ENCODE peak calls at places on chromosomes 5 and 9, in six cellular contexts. G is heart right ventricle, K is foreskin keratinocyte, B is heart left ventricle, P is mammary epithelial cell, R is GM12878. L is an unnamed sample.
A peak's percentile ranks its signal among the peaks of the same experiment; 100 is the strongest.

GRCh38 chr5:27458318-27458717 is 419.9 kb upstream of the CDH9 start:
- DNase-seq in G (no peak), P (no peak), B (no peak), K (no peak), R (no peak), L (no peak)

GRCh38 chr9:124485936-124486335 is 21.3 kb downstream of the NR5A1 start:
- DNase-seq in B (no peak), R (no peak), P (no peak), G (no peak), K (no peak), L (no peak)

GRCh38 chr9:79120533-79121315 is 451.0 kb upstream of the TLE4 start:
- DNase-seq in P (no peak), B (no peak), G (no peak), K (no peak), R (no peak), L (no peak)

GRCh38 chr9:126464694-126465441 is 138.2 kb downstream of the MVB12B start:
- DNase-seq in P (no peak), B (no peak), G (no peak), K (no peak), R (no peak), L (no peak)

GRCh38 chr5:111278824-111279504 is 54.8 kb downstream of the CAMK4 start:
- DNase-seq in P (peak; percentile 35), B (peak; percentile 49), G (peak; percentile 52), R (peak; percentile 33), K (peak; percentile 33), L (peak; percentile 84)

GRCh38 chr9:20382460-20383071 is 239.7 kb downstream of the MLLT3 start:
- DNase-seq in G (no peak), B (no peak), R (no peak), P (no peak), K (peak; percentile 2), L (no peak)

GRCh38 chr5:67813879-67814539 is 401.5 kb upstream of the PIK3R1 start:
- DNase-seq in B (no peak), G (no peak), P (no peak), K (no peak), R (no peak), L (no peak)

GRCh38 chr5:163498886-163499285 is 6.5 kb upstream of the MAT2B start:
- DNase-seq in G (no peak), K (peak; percentile 71), P (peak; percentile 13), R (no peak), B (no peak), L (peak; percentile 19)

GRCh38 chr5:7250004-7250403 is 145.9 kb upstream of the ADCY2 start:
- DNase-seq in P (no peak), G (no peak), K (no peak), B (no peak), R (no peak), L (no peak)

GRCh38 chr5:157303667-157304327 is 37.9 kb downstream of the CYFIP2 start:
- DNase-seq in K (no peak), G (peak; percentile 61), B (peak; percentile 74), P (no peak), R (no peak), L (no peak)

GRCh38 chr5:77840930-77841329 is 64.8 kb upstream of the TBCA start:
- DNase-seq in G (no peak), P (no peak), B (no peak), R (no peak), K (no peak), L (no peak)

GRCh38 chr5:139725073-139725830 is 70.4 kb upstream of the PSD2 start:
- DNase-seq in B (peak; percentile 69), P (no peak), R (no peak), G (peak; percentile 46), K (no peak), L (no peak)

GRCh38 chr5:20224046-20224445 is 236.0 kb upstream of the CDH18 start:
- DNase-seq in B (no peak), R (no peak), P (peak; percentile 5), G (no peak), K (no peak), L (no peak)

GRCh38 chr9:106092083-106092482 is 397.7 kb downstream of the TMEM38B start:
- DNase-seq in R (no peak), P (no peak), K (no peak), G (no peak), B (no peak), L (no peak)

GRCh38 chr9:17402309-17402708 is 176.6 kb upstream of the SH3GL2 start:
- DNase-seq in P (no peak), G (no peak), K (peak; percentile 14), B (no peak), R (no peak), L (peak; percentile 7)
- TF ChIP-seq CTCF in P (no peak), G (no peak), K (peak; percentile 49), B (no peak), R (no peak), L (no peak)

DNA sequence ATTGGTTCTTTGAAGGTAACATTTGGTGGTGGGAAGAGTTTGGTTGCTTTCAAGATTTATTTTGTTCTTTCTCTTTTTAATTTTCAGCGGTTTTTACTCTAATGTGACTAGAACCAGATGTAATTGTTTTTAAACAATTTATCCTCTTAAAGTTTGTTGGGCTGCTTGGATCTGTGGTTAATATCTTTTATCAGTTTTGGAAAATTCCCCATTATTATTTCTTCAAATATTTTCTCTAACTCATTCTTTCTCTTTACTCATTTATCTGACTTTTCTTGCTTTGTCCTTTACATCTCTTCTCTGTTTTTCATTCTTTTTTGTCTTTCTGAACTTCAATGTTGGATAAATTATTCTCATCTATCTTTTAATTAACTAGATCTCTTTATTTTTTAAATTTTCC is 29.9 kb downstream of the FCHO2 start:
- DNase-seq in K (no peak), B (no peak), P (no peak), G (no peak), R (no peak), L (no peak)
- H3K27ac ChIP-seq in K (no peak overlapping the region), B (no peak overlapping the region), P (no peak overlapping the region), G (no peak overlapping the region), R (no peak overlapping the region), L (no peak overlapping the region)

GRCh38 chr5:171365351-171365750 is 22.3 kb upstream of the NPM1 start:
- DNase-seq in B (no peak), K (no peak), G (no peak), R (no peak), P (no peak), L (no peak)
- TF ChIP-seq CTCF in B (peak; percentile 13), K (peak; percentile 43), G (no peak), R (peak; percentile 24), P (peak; percentile 8), L (no peak)

GRCh38 chr9:137044042-137044441 is 1.9 kb downstream of the NPDC1 start:
- DNase-seq in G (no peak), P (no peak), R (no peak), K (no peak), B (no peak), L (no peak)
- H3K27ac ChIP-seq in G (peak overlapping the region; percentile 78), P (no peak overlapping the region), R (no peak overlapping the region), K (no peak overlapping the region), B (peak overlapping the region; percentile 86), L (peak overlapping the region; percentile 48)

GRCh38 chr9:36788534-36788933 is 215.8 kb downstream of the MELK start:
- DNase-seq in G (no peak), R (no peak), P (no peak), B (no peak), K (no peak), L (no peak)
- TF ChIP-seq CTCF in G (no peak), R (peak; percentile 8), P (peak; percentile 25), B (no peak), K (peak; percentile 42), L (peak; percentile 40)

GRCh38 chr9:33137271-33137670 is 29.9 kb downstream of the B4GALT1 start:
- DNase-seq in R (no peak), K (no peak), G (no peak), P (no peak), B (no peak), L (no peak)
- H3K27ac ChIP-seq in R (peak overlapping the region; percentile 85), K (peak overlapping the region; percentile 8), G (peak overlapping the region; percentile 82), P (no peak overlapping the region), B (peak overlapping the region; percentile 38), L (peak overlapping the region; percentile 89)

GRCh38 chr9:123434619-123435240 is 78.7 kb downstream of the CRB2 start:
- DNase-seq in B (no peak), K (no peak), P (no peak), R (no peak), G (no peak), L (peak; percentile 20)
- TF ChIP-seq CTCF in B (no peak), K (peak; percentile 12), P (no peak), R (no peak), G (no peak), L (no peak)

L was measured in RWPE1.